ENCODE peak calls at places on chromosomes 1 and 21, in four cellular contexts. One of them, this sample, is unnamed. For H3K4me1, the result is how much of the 10 kb centered on the place peaks cover.

GRCh38 chr1:163166886-163167555 is 35.7 kb downstream of the RGS5 start:
- DNase-seq in lower lobe of right lung: no peak
- DNase-seq in hepatocyte: no peak
- DNase-seq in OCI-LY7: no peak
- DNase-seq in this sample: no peak

GRCh38 chr1:185850366-185850765 is 116.2 kb downstream of the HMCN1 start:
- DNase-seq in lower lobe of right lung: no peak
- DNase-seq in hepatocyte: no peak
- DNase-seq in OCI-LY7: no peak
- DNase-seq in this sample: peak

GRCh38 chr1:101567582-101568189 is 330.9 kb downstream of the S1PR1 start:
- DNase-seq in lower lobe of right lung: peak
- DNase-seq in hepatocyte: peak
- DNase-seq in OCI-LY7: peak
- DNase-seq in this sample: peak

GRCh38 chr1:166164995-166165660 is 1.7 kb downstream of the FAM78B start:
- DNase-seq in lower lobe of right lung: peak
- DNase-seq in hepatocyte: peak
- DNase-seq in OCI-LY7: peak
- DNase-seq in this sample: peak

GRCh38 chr1:226086776-226087175 is 24.3 kb downstream of the H3-3A start:
- DNase-seq in lower lobe of right lung: no peak
- DNase-seq in hepatocyte: no peak
- DNase-seq in OCI-LY7: no peak
- DNase-seq in this sample: no peak

GRCh38 chr1:31855038-31855845 is 39.4 kb upstream of the SPOCD1 start:
- DNase-seq in lower lobe of right lung: no peak
- DNase-seq in hepatocyte: peak
- DNase-seq in OCI-LY7: no peak
- DNase-seq in this sample: no peak

GRCh38 chr1:243287652-243288051 is 31.8 kb downstream of the SDCCAG8 start:
- DNase-seq in lower lobe of right lung: no peak
- DNase-seq in hepatocyte: no peak
- DNase-seq in OCI-LY7: peak
- DNase-seq in this sample: no peak

GRCh38 chr21:39840373-39841097 is 26.7 kb upstream of the PCP4 start:
- DNase-seq in lower lobe of right lung: no peak
- DNase-seq in hepatocyte: no peak
- DNase-seq in OCI-LY7: no peak
- DNase-seq in this sample: no peak

GRCh38 chr1:98323906-98324358 is 337.6 kb upstream of the SNX7 start:
- DNase-seq in lower lobe of right lung: no peak
- DNase-seq in hepatocyte: peak
- DNase-seq in OCI-LY7: no peak
- DNase-seq in this sample: no peak

GRCh38 chr1:197180252-197180878 is 33.9 kb upstream of the ASPM start:
- DNase-seq in lower lobe of right lung: no peak
- DNase-seq in hepatocyte: peak
- DNase-seq in OCI-LY7: peak
- DNase-seq in this sample: peak

GRCh38 chr1:21942464-21942863 is 5.4 kb upstream of the HSPG2 start:
- DNase-seq in lower lobe of right lung: no peak
- DNase-seq in hepatocyte: no peak
- DNase-seq in OCI-LY7: no peak
- DNase-seq in this sample: peak

GRCh38 chr1:2214541-2215241 is 13.4 kb upstream of the SKI start:
- DNase-seq in lower lobe of right lung: peak
- DNase-seq in hepatocyte: no peak
- DNase-seq in OCI-LY7: no peak
- DNase-seq in this sample: no peak

GRCh38 chr21:46207920-46208571 is 20.5 kb downstream of the LSS start:
- DNase-seq in lower lobe of right lung: peak
- DNase-seq in hepatocyte: no peak
- DNase-seq in OCI-LY7: no peak
- DNase-seq in this sample: no peak

GRCh38 chr1:8473121-8473891 is 155.4 kb downstream of the SLC45A1 start:
- DNase-seq in lower lobe of right lung: no peak
- DNase-seq in hepatocyte: no peak
- DNase-seq in OCI-LY7: peak
- DNase-seq in this sample: no peak

GRCh38 chr1:237235080-237235479 is 193.1 kb downstream of the RYR2 start:
- DNase-seq in lower lobe of right lung: peak
- DNase-seq in hepatocyte: no peak
- DNase-seq in OCI-LY7: no peak
- DNase-seq in this sample: no peak

GRCh38 chr1:53699981-53700380 is 39.0 kb downstream of the GLIS1 start:
- DNase-seq in lower lobe of right lung: no peak
- DNase-seq in hepatocyte: no peak
- DNase-seq in OCI-LY7: no peak
- DNase-seq in this sample: no peak

GRCh38 chr1:8702848-8703810 is 114.3 kb downstream of the RERE start:
- DNase-seq in lower lobe of right lung: peak
- DNase-seq in hepatocyte: peak
- DNase-seq in OCI-LY7: peak
- DNase-seq in this sample: peak

GRCh38 chr1:35364732-35365131 is 96.2 kb downstream of the ZMYM4 start:
- DNase-seq in lower lobe of right lung: no peak
- DNase-seq in hepatocyte: no peak
- DNase-seq in OCI-LY7: peak
- DNase-seq in this sample: no peak

GRCh38 chr1:201903135-201903534 is 14.4 kb downstream of the SHISA4 start:
- DNase-seq in lower lobe of right lung: no peak
- DNase-seq in hepatocyte: peak
- DNase-seq in OCI-LY7: no peak
- DNase-seq in this sample: no peak

GRCh38 chr1:59892836-59893811 is 33.4 kb downstream of the CYP2J2 start:
- DNase-seq in lower lobe of right lung: no peak
- DNase-seq in hepatocyte: peak
- DNase-seq in OCI-LY7: no peak
- DNase-seq in this sample: no peak

GRCh38 chr1:233631810-233632375 is 18.0 kb downstream of the KCNK1 start:
- DNase-seq in lower lobe of right lung: no peak
- DNase-seq in hepatocyte: no peak
- DNase-seq in OCI-LY7: no peak
- DNase-seq in this sample: no peak

GRCh38 chr1:179447489-179447888 is 81.7 kb downstream of the AXDND1 start:
- DNase-seq in lower lobe of right lung: no peak
- DNase-seq in hepatocyte: no peak
- DNase-seq in OCI-LY7: peak
- DNase-seq in this sample: peak

GRCh38 chr1:161486806-161487482 is 18.3 kb upstream of the FCGR2A start:
- DNase-seq in lower lobe of right lung: no peak
- DNase-seq in hepatocyte: peak
- DNase-seq in OCI-LY7: peak
- DNase-seq in this sample: peak

GRCh38 chr1:201356236-201356635 is 21.2 kb downstream of the TNNT2 start:
- DNase-seq in lower lobe of right lung: peak
- DNase-seq in hepatocyte: no peak
- DNase-seq in OCI-LY7: no peak
- DNase-seq in this sample: no peak

GRCh38 chr1:175129997-175130648 is 62.5 kb downstream of the KIAA0040 start:
- DNase-seq in lower lobe of right lung: no peak
- DNase-seq in hepatocyte: no peak
- DNase-seq in OCI-LY7: peak
- DNase-seq in this sample: peak

GRCh38 chr1:172993640-172994039 is 57.1 kb downstream of the TNFSF18 start:
- DNase-seq in lower lobe of right lung: no peak
- DNase-seq in hepatocyte: no peak
- DNase-seq in OCI-LY7: no peak
- DNase-seq in this sample: no peak

GRCh38 chr1:230218667-230219066 is 151.6 kb downstream of the GALNT2 start:
- DNase-seq in lower lobe of right lung: no peak
- DNase-seq in hepatocyte: no peak
- DNase-seq in OCI-LY7: no peak
- DNase-seq in this sample: no peak

GRCh38 chr1:93471911-93472310 is 24.0 kb downstream of the FNBP1L start:
- DNase-seq in lower lobe of right lung: no peak
- DNase-seq in hepatocyte: no peak
- DNase-seq in OCI-LY7: no peak
- DNase-seq in this sample: no peak

GRCh38 chr1:52288286-52288685 is 77.7 kb downstream of the CC2D1B start:
- DNase-seq in lower lobe of right lung: no peak
- DNase-seq in hepatocyte: no peak
- DNase-seq in OCI-LY7: no peak
- DNase-seq in this sample: no peak

GRCh38 chr1:39165488-39165887 is 39.0 kb upstream of the MACF1 start:
- DNase-seq in lower lobe of right lung: no peak
- DNase-seq in hepatocyte: no peak
- DNase-seq in OCI-LY7: no peak
- DNase-seq in this sample: no peak

GRCh38 chr1:242467556-242468145 is 56.8 kb downstream of the PLD5 start:
- DNase-seq in lower lobe of right lung: no peak
- DNase-seq in hepatocyte: peak
- DNase-seq in OCI-LY7: peak
- DNase-seq in this sample: peak

GRCh38 chr1:153944005-153944821 is 2.3 kb downstream of the DENND4B start:
- DNase-seq in lower lobe of right lung: no peak
- DNase-seq in hepatocyte: no peak
- DNase-seq in OCI-LY7: no peak
- DNase-seq in this sample: no peak

GRCh38 chr1:205339717-205340116 is 17.0 kb downstream of the KLHDC8A start:
- DNase-seq in lower lobe of right lung: no peak
- DNase-seq in hepatocyte: no peak
- DNase-seq in OCI-LY7: no peak
- DNase-seq in this sample: no peak

GRCh38 chr1:18731148-18731547 is 100.5 kb downstream of the PAX7 start:
- DNase-seq in lower lobe of right lung: no peak
- DNase-seq in hepatocyte: no peak
- DNase-seq in OCI-LY7: no peak
- DNase-seq in this sample: no peak

GRCh38 chr1:227726924-227727599 is 8.0 kb downstream of the JMJD4 start:
- DNase-seq in lower lobe of right lung: no peak
- DNase-seq in hepatocyte: no peak
- DNase-seq in OCI-LY7: no peak
- DNase-seq in this sample: no peak

GRCh38 chr1:69651656-69652055 is 83.9 kb downstream of the LRRC7 start:
- DNase-seq in lower lobe of right lung: no peak
- DNase-seq in hepatocyte: no peak
- DNase-seq in OCI-LY7: no peak
- DNase-seq in this sample: no peak

GRCh38 chr21:26850116-26850643 is 5.0 kb upstream of the ADAMTS1 start:
- DNase-seq in lower lobe of right lung: no peak
- DNase-seq in hepatocyte: peak
- DNase-seq in OCI-LY7: peak
- DNase-seq in this sample: peak

GRCh38 chr1:183546427-183546826 is 43.8 kb downstream of the NCF2 start:
- DNase-seq in lower lobe of right lung: no peak
- DNase-seq in hepatocyte: no peak
- DNase-seq in OCI-LY7: no peak
- DNase-seq in this sample: no peak

GRCh38 chr1:111462368-111463028 is 11.3 kb upstream of the C1orf162 start:
- DNase-seq in lower lobe of right lung: no peak
- DNase-seq in hepatocyte: no peak
- DNase-seq in OCI-LY7: no peak
- DNase-seq in this sample: no peak
- H3K4me1 ChIP-seq in lower lobe of right lung: under half
- H3K4me1 ChIP-seq in hepatocyte: under half
- H3K4me1 ChIP-seq in OCI-LY7: under half
- H3K4me1 ChIP-seq in this sample: under half

DNA sequence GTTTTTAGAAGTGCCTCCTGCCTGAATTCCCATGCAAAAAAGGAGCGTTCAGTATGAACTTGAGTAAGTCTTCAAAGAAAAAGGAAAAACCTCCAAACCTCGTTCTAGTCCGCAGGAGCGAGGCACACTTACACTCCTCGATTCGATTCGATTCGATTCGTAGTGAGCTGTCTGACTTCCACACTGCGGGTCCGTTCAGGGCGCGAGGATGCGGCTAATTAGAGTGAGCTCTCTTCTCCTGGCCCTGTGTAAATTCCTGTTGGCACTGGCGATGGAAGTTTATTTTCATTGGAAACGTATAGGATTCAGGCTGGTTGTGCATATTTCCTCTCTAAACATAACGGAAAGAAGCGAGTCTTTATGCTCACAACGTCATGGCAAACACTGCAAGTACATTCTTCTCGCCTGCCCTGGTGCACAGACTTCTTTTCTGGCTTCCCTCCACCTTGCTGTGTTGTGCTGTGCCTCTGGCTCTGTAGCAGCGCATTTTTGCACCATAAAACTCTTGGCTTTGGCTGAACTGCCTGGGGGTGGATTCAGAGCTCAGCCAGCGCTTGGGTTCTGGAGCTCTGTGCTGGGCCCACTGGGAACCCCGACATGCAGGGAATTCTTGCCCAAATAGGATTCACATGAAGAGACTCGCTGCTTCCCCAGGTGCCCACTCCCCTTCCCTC is 2.7 kb downstream of the HUNK start:
- DNase-seq in lower lobe of right lung: no peak
- DNase-seq in hepatocyte: peak
- DNase-seq in OCI-LY7: no peak
- DNase-seq in this sample: no peak
- TF ChIP-seq CTCF in lower lobe of right lung: no peak
- TF ChIP-seq CTCF in hepatocyte: no peak
- TF ChIP-seq CTCF in OCI-LY7: no peak
- TF ChIP-seq CTCF in this sample: no peak

DNA sequence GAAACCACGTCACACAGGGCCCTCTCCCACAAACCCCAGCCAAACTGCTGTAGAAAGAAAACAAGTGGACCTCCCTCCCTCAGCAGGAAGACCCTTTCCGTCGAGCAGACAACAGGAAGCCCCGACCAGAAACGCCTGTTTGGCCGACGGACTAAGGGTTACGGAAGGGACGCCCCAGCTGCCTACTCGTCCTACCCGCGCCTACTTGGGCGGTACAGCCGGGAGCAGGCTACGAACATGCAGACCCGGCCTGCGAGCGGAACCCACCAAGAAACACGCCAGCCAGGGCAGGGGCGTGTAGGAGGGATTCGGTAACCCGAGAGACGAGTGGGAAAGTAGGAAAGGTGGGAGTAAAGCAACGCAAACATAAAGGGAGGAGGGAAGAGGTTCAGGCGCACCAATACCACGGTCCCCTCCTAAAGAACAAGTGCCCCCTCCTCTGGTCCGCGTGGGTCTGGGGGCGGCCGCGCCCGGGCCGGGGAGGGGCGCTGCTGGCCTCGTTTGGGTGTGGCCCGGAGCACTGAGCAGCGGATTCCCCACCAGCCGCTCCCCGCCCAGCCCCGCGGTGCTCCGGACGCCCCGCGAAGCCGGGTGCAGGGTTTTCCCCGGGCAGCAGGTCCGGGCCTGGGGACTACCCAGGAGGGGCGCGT is 450 bp downstream of the S100A10 start:
- DNase-seq in lower lobe of right lung: peak
- DNase-seq in hepatocyte: peak
- DNase-seq in OCI-LY7: peak
- DNase-seq in this sample: peak
- H3K4me1 ChIP-seq in lower lobe of right lung: half or more
- H3K4me1 ChIP-seq in hepatocyte: under half
- H3K4me1 ChIP-seq in OCI-LY7: under half
- H3K4me1 ChIP-seq in this sample: under half

DNA sequence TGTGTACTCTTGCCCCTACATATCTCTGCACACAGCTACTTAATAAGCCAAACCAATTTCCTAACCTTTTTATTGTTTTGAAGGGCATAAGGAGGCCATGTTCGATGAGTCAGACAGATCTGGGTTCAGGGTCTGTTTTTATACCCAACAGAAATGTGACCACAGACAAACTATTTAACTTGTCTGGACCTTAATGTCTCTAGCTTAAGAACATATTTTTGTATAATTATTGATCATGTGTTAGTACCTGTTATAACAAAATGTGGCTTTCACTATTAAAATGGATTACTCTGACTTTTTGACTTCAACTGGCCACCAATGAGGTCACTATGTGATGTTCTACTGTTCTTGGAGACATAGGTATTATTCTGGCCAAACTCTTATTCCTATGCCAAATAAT is 507.8 kb upstream of the USP24 start:
- DNase-seq in lower lobe of right lung: no peak
- DNase-seq in hepatocyte: no peak
- DNase-seq in OCI-LY7: no peak
- DNase-seq in this sample: no peak
- TF ChIP-seq CTCF in lower lobe of right lung: no peak
- TF ChIP-seq CTCF in hepatocyte: no peak
- TF ChIP-seq CTCF in OCI-LY7: no peak
- TF ChIP-seq CTCF in this sample: no peak

This sample was measured in neural progenitor cell.